ENCODE peak calls at places on chromosome 1, in seven cellular contexts. One of them, this sample, is unnamed.
A peak's percentile ranks its signal among the peaks of the same experiment; 100 is the strongest.

GRCh38 chr1:4308826-4309225 is 345.6 kb upstream of the AJAP1 start:
- DNase-seq in fibroblast of villous mesenchyme: no peak
- DNase-seq in T-helper 1 cell: no peak
- DNase-seq in stimulated activated CD4-positive, alpha-beta T cell treated with anti-CD3 and anti-CD28 coated beads, Interleukin-1b, Interleukin-23, amount 100 ng/mL, for 4 hours: no peak
- DNase-seq in iris pigment epithelial cell: no peak
- DNase-seq in effector CD8-positive, alpha-beta T cell: no peak
- DNase-seq in Calu3: no peak
- DNase-seq in this sample: no peak

GRCh38 chr1:94773931-94774422 is 46.2 kb upstream of the SLC44A3 start:
- DNase-seq in fibroblast of villous mesenchyme: peak; percentile 85
- DNase-seq in T-helper 1 cell: no peak
- DNase-seq in stimulated activated CD4-positive, alpha-beta T cell treated with anti-CD3 and anti-CD28 coated beads, Interleukin-1b, Interleukin-23, amount 100 ng/mL, for 4 hours: no peak
- DNase-seq in iris pigment epithelial cell: peak; percentile 87
- DNase-seq in effector CD8-positive, alpha-beta T cell: no peak
- DNase-seq in Calu3: peak; percentile 49
- DNase-seq in this sample: no peak

GRCh38 chr1:223411309-223411708 is 18.1 kb downstream of the CCDC185 start:
- DNase-seq in fibroblast of villous mesenchyme: peak; percentile 88
- DNase-seq in T-helper 1 cell: no peak
- DNase-seq in stimulated activated CD4-positive, alpha-beta T cell treated with anti-CD3 and anti-CD28 coated beads, Interleukin-1b, Interleukin-23, amount 100 ng/mL, for 4 hours: no peak
- DNase-seq in iris pigment epithelial cell: peak; percentile 43
- DNase-seq in effector CD8-positive, alpha-beta T cell: no peak
- DNase-seq in Calu3: no peak
- DNase-seq in this sample: no peak

GRCh38 chr1:6601865-6602668 is 602 bp downstream of the KLHL21 start:
- DNase-seq in fibroblast of villous mesenchyme: peak; percentile 67
- DNase-seq in T-helper 1 cell: peak; percentile 38
- DNase-seq in stimulated activated CD4-positive, alpha-beta T cell treated with anti-CD3 and anti-CD28 coated beads, Interleukin-1b, Interleukin-23, amount 100 ng/mL, for 4 hours: no peak
- DNase-seq in iris pigment epithelial cell: peak; percentile 77
- DNase-seq in effector CD8-positive, alpha-beta T cell: no peak
- DNase-seq in Calu3: peak; percentile 22
- DNase-seq in this sample: peak; percentile 26

GRCh38 chr1:38151399-38151798 is 104.8 kb upstream of the POU3F1 start:
- DNase-seq in fibroblast of villous mesenchyme: no peak
- DNase-seq in T-helper 1 cell: no peak
- DNase-seq in stimulated activated CD4-positive, alpha-beta T cell treated with anti-CD3 and anti-CD28 coated beads, Interleukin-1b, Interleukin-23, amount 100 ng/mL, for 4 hours: no peak
- DNase-seq in iris pigment epithelial cell: no peak
- DNase-seq in effector CD8-positive, alpha-beta T cell: no peak
- DNase-seq in Calu3: no peak
- DNase-seq in this sample: no peak

GRCh38 chr1:109250454-109251276 is 1.3 kb downstream of the CELSR2 start:
- DNase-seq in fibroblast of villous mesenchyme: no peak
- DNase-seq in T-helper 1 cell: no peak
- DNase-seq in stimulated activated CD4-positive, alpha-beta T cell treated with anti-CD3 and anti-CD28 coated beads, Interleukin-1b, Interleukin-23, amount 100 ng/mL, for 4 hours: no peak
- DNase-seq in iris pigment epithelial cell: no peak
- DNase-seq in effector CD8-positive, alpha-beta T cell: no peak
- DNase-seq in Calu3: no peak
- DNase-seq in this sample: no peak

GRCh38 chr1:45952072-45952471 is 148.7 kb downstream of the MAST2 start:
- DNase-seq in fibroblast of villous mesenchyme: no peak
- DNase-seq in T-helper 1 cell: no peak
- DNase-seq in stimulated activated CD4-positive, alpha-beta T cell treated with anti-CD3 and anti-CD28 coated beads, Interleukin-1b, Interleukin-23, amount 100 ng/mL, for 4 hours: no peak
- DNase-seq in iris pigment epithelial cell: no peak
- DNase-seq in effector CD8-positive, alpha-beta T cell: no peak
- DNase-seq in Calu3: no peak
- DNase-seq in this sample: no peak

GRCh38 chr1:59193443-59194093 is 103.3 kb upstream of the FGGY start:
- DNase-seq in fibroblast of villous mesenchyme: no peak
- DNase-seq in T-helper 1 cell: no peak
- DNase-seq in stimulated activated CD4-positive, alpha-beta T cell treated with anti-CD3 and anti-CD28 coated beads, Interleukin-1b, Interleukin-23, amount 100 ng/mL, for 4 hours: no peak
- DNase-seq in iris pigment epithelial cell: no peak
- DNase-seq in effector CD8-positive, alpha-beta T cell: no peak
- DNase-seq in Calu3: no peak
- DNase-seq in this sample: no peak

GRCh38 chr1:89407355-89407754 is 43.5 kb downstream of the GBP6 start:
- DNase-seq in fibroblast of villous mesenchyme: peak; percentile 47
- DNase-seq in T-helper 1 cell: no peak
- DNase-seq in stimulated activated CD4-positive, alpha-beta T cell treated with anti-CD3 and anti-CD28 coated beads, Interleukin-1b, Interleukin-23, amount 100 ng/mL, for 4 hours: no peak
- DNase-seq in iris pigment epithelial cell: peak; percentile 67
- DNase-seq in effector CD8-positive, alpha-beta T cell: no peak
- DNase-seq in Calu3: no peak
- DNase-seq in this sample: no peak

GRCh38 chr1:181129771-181130606 is 41.5 kb downstream of the IER5 start:
- DNase-seq in fibroblast of villous mesenchyme: peak; percentile 59
- DNase-seq in T-helper 1 cell: no peak
- DNase-seq in stimulated activated CD4-positive, alpha-beta T cell treated with anti-CD3 and anti-CD28 coated beads, Interleukin-1b, Interleukin-23, amount 100 ng/mL, for 4 hours: no peak
- DNase-seq in iris pigment epithelial cell: no peak
- DNase-seq in effector CD8-positive, alpha-beta T cell: no peak
- DNase-seq in Calu3: no peak
- DNase-seq in this sample: no peak

This sample was measured in naive thymus-derived CD8-positive, alpha-beta T cell.